ENCODE peak calls at places on chromosomes 6 and 20, in six cellular contexts. Z is HT1080, E is iPS-NIHi11, C is NAMALWA, O is body of pancreas, H is cerebellum. J is an unnamed sample.

GRCh38 chr6:92545861-92546260 is 873.5 kb downstream of the EPHA7 start:
- DNase-seq in Z (no peak), E (no peak), C (no peak), O (no peak), H (no peak), J (no peak)

GRCh38 chr6:13522639-13523038 is 35.2 kb upstream of the GFOD1 start:
- DNase-seq in Z (peak; percentile 69), E (no peak), C (no peak), O (no peak), H (no peak), J (peak; percentile 35)

GRCh38 chr6:73339340-73339739 is 14.7 kb downstream of the DPPA5 start:
- DNase-seq in Z (peak; percentile 21), E (no peak), C (no peak), O (no peak), H (no peak), J (no peak)

GRCh38 chr6:30325873-30326445 is 768 bp upstream of the TRIM39 start:
- DNase-seq in Z (peak; percentile 77), E (peak; percentile 77), C (peak; percentile 90), O (no peak), H (no peak), J (peak; percentile 55)

GRCh38 chr6:140811642-140812041 is 1321.1 kb upstream of the GJE1 start:
- DNase-seq in Z (no peak), E (no peak), C (no peak), O (no peak), H (no peak), J (no peak)

GRCh38 chr6:11209941-11210340 is 22.5 kb downstream of the NEDD9 start:
- DNase-seq in Z (no peak), E (no peak), C (no peak), O (no peak), H (no peak), J (no peak)

GRCh38 chr6:12767016-12767415 is 50.4 kb downstream of the PHACTR1 start:
- DNase-seq in Z (no peak), E (no peak), C (no peak), O (no peak), H (no peak), J (no peak)

GRCh38 chr6:48135352-48136084 is 24.5 kb upstream of the PTCHD4 start:
- DNase-seq in Z (peak; percentile 71), E (no peak), C (no peak), O (no peak), H (no peak), J (no peak)

GRCh38 chr6:3389390-3390167 is 67.3 kb downstream of the SLC22A23 start:
- DNase-seq in Z (peak; percentile 64), E (no peak), C (no peak), O (no peak), H (no peak), J (peak; percentile 73)

GRCh38 chr6:80535914-80536565 is 429.6 kb downstream of the BCKDHB start:
- DNase-seq in Z (peak; percentile 63), E (no peak), C (no peak), O (no peak), H (no peak), J (no peak)

GRCh38 chr20:48556956-48557355 is 270.8 kb downstream of the PREX1 start:
- DNase-seq in Z (no peak), E (no peak), C (no peak), O (no peak), H (no peak), J (no peak)

GRCh38 chr20:44342240-44342639 is 5.4 kb downstream of the R3HDML start:
- DNase-seq in Z (peak; percentile 21), E (no peak), C (no peak), O (no peak), H (no peak), J (no peak)

GRCh38 chr6:75210885-75211739 is 5.3 kb upstream of the COL12A1 start:
- DNase-seq in Z (no peak), E (no peak), C (peak; percentile 83), O (peak; percentile 69), H (peak; percentile 48), J (peak; percentile 86)

GRCh38 chr20:61478094-61478493 is 226.0 kb downstream of the CDH4 start:
- DNase-seq in Z (no peak), E (no peak), C (no peak), O (no peak), H (no peak), J (no peak)

GRCh38 chr20:39081255-39081654 is 119.1 kb downstream of the DHX35 start:
- DNase-seq in Z (peak; percentile 59), E (peak; percentile 91), C (peak; percentile 86), O (peak; percentile 89), H (peak; percentile 66), J (peak; percentile 86)

GRCh38 chr6:130671119-130672104 is 155.8 kb upstream of the SMLR1 start:
- DNase-seq in Z (no peak), E (no peak), C (no peak), O (no peak), H (no peak), J (no peak)

GRCh38 chr6:12911387-12911960 is 194.9 kb downstream of the PHACTR1 start:
- DNase-seq in Z (peak; percentile 44), E (no peak), C (peak; percentile 58), O (no peak), H (peak; percentile 56), J (peak; percentile 73)

GRCh38 chr20:48486065-48486464 is 341.7 kb downstream of the PREX1 start:
- DNase-seq in Z (no peak), E (no peak), C (no peak), O (no peak), H (no peak), J (no peak)

GRCh38 chr6:73394577-73395354 is at the start of gene DDX43:
- DNase-seq in Z (no peak), E (peak; percentile 63), C (no peak), O (peak; percentile 88), H (no peak), J (peak; percentile 23)

GRCh38 chr20:47396762-47397476 is 40.4 kb upstream of the ZMYND8 start:
- DNase-seq in Z (no peak), E (no peak), C (no peak), O (peak; percentile 77), H (no peak), J (no peak)

GRCh38 chr6:5513393-5513792 is 252.1 kb downstream of the FARS2 start:
- DNase-seq in Z (no peak), E (no peak), C (no peak), O (no peak), H (no peak), J (no peak)

GRCh38 chr6:161134550-161135298 is 139.1 kb downstream of the AGPAT4 start:
- DNase-seq in Z (no peak), E (no peak), C (no peak), O (no peak), H (no peak), J (no peak)

GRCh38 chr6:82072113-82072512 is 175.4 kb downstream of the IBTK start:
- DNase-seq in Z (no peak), E (no peak), C (no peak), O (no peak), H (no peak), J (no peak)

GRCh38 chr6:27145731-27146455 is 101.6 kb upstream of the PRSS16 start:
- DNase-seq in Z (peak; percentile 90), E (peak; percentile 12), C (peak; percentile 94), O (peak; percentile 83), H (no peak), J (peak; percentile 83)

GRCh38 chr6:3022765-3023662 is 23.3 kb downstream of the NQO2 start:
- DNase-seq in Z (no peak), E (peak; percentile 48), C (no peak), O (no peak), H (no peak), J (peak; percentile 14)

GRCh38 chr6:29834564-29835436 is 7.2 kb downstream of the HLA-G start:
- DNase-seq in Z (peak; percentile 13), E (peak; percentile 50), C (peak; percentile 47), O (peak; percentile 49), H (no peak), J (peak; percentile 6)

GRCh38 chr6:162032620-162033019 is 694.9 kb downstream of the PRKN start:
- DNase-seq in Z (peak; percentile 71), E (no peak), C (no peak), O (no peak), H (no peak), J (no peak)

GRCh38 chr6:141394565-141395051 is 738.1 kb upstream of the GJE1 start:
- DNase-seq in Z (no peak), E (no peak), C (no peak), O (no peak), H (no peak), J (no peak)

GRCh38 chr20:35871311-35871771 is 83.0 kb downstream of the SCAND1 start:
- DNase-seq in Z (peak; percentile 62), E (no peak), C (no peak), O (peak; percentile 19), H (no peak), J (no peak)

GRCh38 chr6:88512951-88513350 is 346.8 kb upstream of the CNR1 start:
- DNase-seq in Z (peak; percentile 35), E (no peak), C (no peak), O (no peak), H (peak; percentile 75), J (no peak)

GRCh38 chr6:102798631-102799030 is 1405.1 kb downstream of the GRIK2 start:
- DNase-seq in Z (no peak), E (peak; percentile 53), C (no peak), O (no peak), H (no peak), J (no peak)

GRCh38 chr6:138724015-138724414 is 49.6 kb upstream of the CCDC28A start:
- DNase-seq in Z (peak; percentile 72), E (no peak), C (no peak), O (peak; percentile 25), H (no peak), J (peak; percentile 41)

GRCh38 chr6:105041880-105042279 is 85.0 kb downstream of the LIN28B start:
- DNase-seq in Z (peak; percentile 4), E (no peak), C (no peak), O (no peak), H (no peak), J (no peak)

GRCh38 chr6:52392944-52393343 is 27.2 kb upstream of the EFHC1 start:
- DNase-seq in Z (peak; percentile 59), E (no peak), C (no peak), O (no peak), H (no peak), J (no peak)

GRCh38 chr6:36721369-36722140 is 23.9 kb downstream of the RAB44 start:
- DNase-seq in Z (no peak), E (no peak), C (no peak), O (no peak), H (no peak), J (no peak)

GRCh38 chr6:16760536-16761468 is at the start of gene ATXN1:
- DNase-seq in Z (no peak), E (peak; percentile 46), C (peak; percentile 57), O (peak; percentile 72), H (peak; percentile 37), J (peak; percentile 52)

GRCh38 chr6:26217714-26218075 is 130.5 kb downstream of the HFE start:
- DNase-seq in Z (peak; percentile 69), E (no peak), C (no peak), O (no peak), H (no peak), J (no peak)

GRCh38 chr6:166540631-166541331 is 45.7 kb downstream of the RAMACL start:
- DNase-seq in Z (no peak), E (no peak), C (peak; percentile 19), O (no peak), H (no peak), J (peak; percentile 34)

GRCh38 chr6:111564482-111564945 is 41.2 kb downstream of the TRAF3IP2 start:
- DNase-seq in Z (peak; percentile 56), E (no peak), C (no peak), O (peak; percentile 49), H (peak; percentile 78), J (peak; percentile 60)